ENCODE peak calls at places on chromosomes 2 and 18, in five cellular contexts. T is pulmonary artery endothelial cell; X is activated naive CD8-positive, alpha-beta T cell treated with anti-CD3 and anti-CD28 coated beads, Interleukin-2, amount 50 U/mL, for 24 hours; B is activated CD4-positive, alpha-beta T cell treated with anti-CD3 and anti-CD28 coated beads for 36 hours; R is left ventricle myocardium superior. I is an unnamed sample.

GRCh38 chr2:72000110-72000509 is 147.6 kb downstream of the CYP26B1 start:
- DNase-seq in T (no peak), X (no peak), B (no peak), R (no peak), I (no peak)

GRCh38 chr2:119421731-119422130 is 9.9 kb upstream of the TMEM37 start:
- DNase-seq in T (no peak), X (no peak), B (no peak), R (no peak), I (no peak)

GRCh38 chr2:8216397-8216796 is 465.5 kb upstream of the ID2 start:
- DNase-seq in T (no peak), X (no peak), B (no peak), R (no peak), I (no peak)

GRCh38 chr2:2557448-2557847 is 226.4 kb upstream of the MYT1L start:
- DNase-seq in T (no peak), X (no peak), B (no peak), R (no peak), I (no peak)

GRCh38 chr2:183010112-183010511 is 28.1 kb downstream of the NCKAP1 start:
- DNase-seq in T (no peak), X (no peak), B (no peak), R (peak), I (peak)

GRCh38 chr18:7084080-7084765 is 33.4 kb downstream of the LAMA1 start:
- DNase-seq in T (no peak), X (no peak), B (no peak), R (no peak), I (peak)

GRCh38 chr2:54673501-54673998 is 49.9 kb upstream of the EML6 start:
- DNase-seq in T (peak), X (peak), B (peak), R (peak), I (no peak)

GRCh38 chr18:5546660-5547059 is 2.9 kb upstream of the EPB41L3 start:
- DNase-seq in T (peak), X (no peak), B (peak), R (no peak), I (peak)

GRCh38 chr2:54084600-54084999 is 30.8 kb upstream of the ACYP2 start:
- DNase-seq in T (no peak), X (no peak), B (no peak), R (no peak), I (peak)

GRCh38 chr2:199278099-199278498 is 179.6 kb downstream of the SATB2 start:
- DNase-seq in T (no peak), X (no peak), B (no peak), R (no peak), I (peak)

GRCh38 chr2:189679224-189679623 is 4.8 kb downstream of the ANKAR start:
- DNase-seq in T (no peak), X (no peak), B (no peak), R (no peak), I (no peak)

GRCh38 chr2:172847188-172847587 is 111.5 kb downstream of the RAPGEF4 start:
- DNase-seq in T (no peak), X (no peak), B (no peak), R (no peak), I (no peak)

GRCh38 chr2:158253170-158253569 is 151.5 kb downstream of the UPP2 start:
- DNase-seq in T (no peak), X (no peak), B (no peak), R (no peak), I (no peak)

GRCh38 chr18:8661754-8662573 is 43.4 kb upstream of the MTCL1 start:
- DNase-seq in T (peak), X (no peak), B (no peak), R (no peak), I (peak)

GRCh38 chr2:239464166-239465016 is 63.6 kb upstream of the HDAC4 start:
- DNase-seq in T (no peak), X (no peak), B (no peak), R (no peak), I (no peak)

GRCh38 chr2:180823546-180824141 is 156.8 kb upstream of the UBE2E3 start:
- DNase-seq in T (no peak), X (no peak), B (no peak), R (no peak), I (peak)

GRCh38 chr2:228352048-228352447 is 170.6 kb upstream of the SPHKAP start:
- DNase-seq in T (no peak), X (no peak), B (no peak), R (no peak), I (no peak)

GRCh38 chr2:65688166-65688886 is 255.9 kb upstream of the SPRED2 start:
- DNase-seq in T (no peak), X (no peak), B (no peak), R (no peak), I (no peak)

GRCh38 chr2:207337234-207338219 is 171.8 kb upstream of the KLF7 start:
- DNase-seq in T (no peak), X (peak), B (peak), R (no peak), I (peak)

GRCh38 chr2:222756951-222757645 is 85.6 kb downstream of the MOGAT1 start:
- DNase-seq in T (no peak), X (no peak), B (no peak), R (no peak), I (peak)

GRCh38 chr2:38697116-38697840 is 31.4 kb downstream of the GALM start:
- DNase-seq in T (no peak), X (no peak), B (peak), R (no peak), I (no peak)